ENCODE peak calls at places on chromosomes 11 and 22, in seven cellular contexts. B is mesenchymal stem cell, T is IMR-90, A is neuronal stem cell, W is H9, H is trophoblast cell, S is H1. I is an unnamed sample.

GRCh38 chr11:65672982-65673381 is 10.3 kb upstream of the RELA start:
- DNase-seq in B (no peak), T (no peak), A (no peak), W (no peak), H (no peak), S (no peak), I (no peak)

GRCh38 chr11:10604340-10604748 is 35.9 kb upstream of the LYVE1 start:
- DNase-seq in B (peak), T (peak), A (no peak), W (no peak), H (peak), S (no peak), I (no peak)

GRCh38 chr11:46676436-46677158 is 23.8 kb downstream of the ARHGAP1 start:
- DNase-seq in B (no peak), T (no peak), A (no peak), W (no peak), H (no peak), S (no peak), I (no peak)

GRCh38 chr11:79626135-79626748 is 185.4 kb upstream of the TENM4 start:
- DNase-seq in B (no peak), T (peak), A (no peak), W (no peak), H (no peak), S (no peak), I (no peak)

GRCh38 chr11:35335226-35335625 is 84.1 kb downstream of the SLC1A2 start:
- DNase-seq in B (no peak), T (no peak), A (no peak), W (no peak), H (peak), S (no peak), I (no peak)

GRCh38 chr11:22276535-22276934 is 61.6 kb upstream of the SLC17A6 start:
- DNase-seq in B (no peak), T (no peak), A (no peak), W (no peak), H (no peak), S (no peak), I (no peak)

GRCh38 chr11:2390871-2391662 is 9.5 kb upstream of the TSSC4 start:
- DNase-seq in B (peak), T (peak), A (no peak), W (peak), H (no peak), S (no peak), I (peak)

GRCh38 chr22:17576475-17576874 is 13.2 kb downstream of the SLC25A18 start:
- DNase-seq in B (peak), T (peak), A (no peak), W (peak), H (peak), S (no peak), I (peak)

GRCh38 chr11:3037041-3037944 is 19.9 kb downstream of the CARS1 start:
- DNase-seq in B (peak), T (peak), A (peak), W (peak), H (peak), S (peak), I (peak)

GRCh38 chr11:102760355-102761035 is 19.9 kb downstream of the MMP10 start:
- DNase-seq in B (peak), T (peak), A (no peak), W (no peak), H (peak), S (no peak), I (peak)

GRCh38 chr22:22928666-22929380 is 41.2 kb downstream of the IGLL5 start:
- DNase-seq in B (no peak), T (peak), A (no peak), W (no peak), H (peak), S (no peak), I (peak)

GRCh38 chr11:86932942-86933875 is 22.0 kb downstream of the FZD4 start:
- DNase-seq in B (no peak), T (no peak), A (no peak), W (no peak), H (peak), S (no peak), I (no peak)

GRCh38 chr11:44711772-44712608 is 14.8 kb upstream of the TSPAN18 start:
- DNase-seq in B (no peak), T (no peak), A (no peak), W (peak), H (no peak), S (peak), I (peak)

GRCh38 chr11:19961225-19961624 is 199.1 kb downstream of the DBX1 start:
- DNase-seq in B (no peak), T (no peak), A (no peak), W (no peak), H (no peak), S (no peak), I (no peak)

GRCh38 chr22:34004058-34004457 is 83.8 kb upstream of the LARGE1 start:
- DNase-seq in B (no peak), T (no peak), A (no peak), W (no peak), H (no peak), S (no peak), I (no peak)

GRCh38 chr11:19951558-19952083 is 208.7 kb downstream of the DBX1 start:
- DNase-seq in B (peak), T (peak), A (peak), W (no peak), H (peak), S (no peak), I (peak)

GRCh38 chr11:10703544-10703943 is 10.0 kb upstream of the IRAG1 start:
- DNase-seq in B (no peak), T (no peak), A (no peak), W (no peak), H (no peak), S (no peak), I (no peak)

GRCh38 chr11:116732740-116733385 is 39.9 kb downstream of the BUD13 start:
- DNase-seq in B (peak), T (peak), A (peak), W (peak), H (peak), S (peak), I (peak)

GRCh38 chr11:48002565-48002964 is 22.2 kb downstream of the PTPRJ start:
- DNase-seq in B (peak), T (no peak), A (no peak), W (no peak), H (no peak), S (no peak), I (no peak)

GRCh38 chr22:24938741-24939341 is 7.7 kb downstream of the LHFPL7 start:
- DNase-seq in B (peak), T (peak), A (no peak), W (peak), H (peak), S (peak), I (peak)

GRCh38 chr11:86784247-86784681 is 16.1 kb upstream of the PRSS23 start:
- DNase-seq in B (peak), T (peak), A (no peak), W (no peak), H (no peak), S (no peak), I (no peak)

GRCh38 chr11:9739108-9739507 is 75.2 kb downstream of the SWAP70 start:
- DNase-seq in B (no peak), T (no peak), A (no peak), W (no peak), H (no peak), S (no peak), I (no peak)

GRCh38 chr11:20669833-20670684 is 673 bp downstream of the NELL1 start:
- DNase-seq in B (no peak), T (no peak), A (no peak), W (peak), H (no peak), S (peak), I (peak)

GRCh38 chr22:49954991-49955580 is 5.5 kb upstream of the PIM3 start:
- DNase-seq in B (no peak), T (no peak), A (no peak), W (no peak), H (no peak), S (no peak), I (no peak)

GRCh38 chr11:91243065-91243464 is 981.6 kb upstream of the FAT3 start:
- DNase-seq in B (no peak), T (peak), A (no peak), W (no peak), H (no peak), S (no peak), I (no peak)

GRCh38 chr22:44520695-44521094 is 22.7 kb upstream of the RTL6 start:
- DNase-seq in B (no peak), T (peak), A (no peak), W (no peak), H (no peak), S (no peak), I (no peak)

GRCh38 chr22:42641801-42642413 is 1.5 kb upstream of the ATP5MGL start:
- DNase-seq in B (peak), T (no peak), A (no peak), W (no peak), H (no peak), S (no peak), I (no peak)

GRCh38 chr22:23697031-23697970 is 6.5 kb downstream of the RGL4 start:
- DNase-seq in B (no peak), T (no peak), A (no peak), W (no peak), H (no peak), S (no peak), I (no peak)

GRCh38 chr22:39308614-39309363 is 10.6 kb downstream of the RPL3 start:
- DNase-seq in B (peak), T (peak), A (no peak), W (peak), H (peak), S (no peak), I (peak)

DNA sequence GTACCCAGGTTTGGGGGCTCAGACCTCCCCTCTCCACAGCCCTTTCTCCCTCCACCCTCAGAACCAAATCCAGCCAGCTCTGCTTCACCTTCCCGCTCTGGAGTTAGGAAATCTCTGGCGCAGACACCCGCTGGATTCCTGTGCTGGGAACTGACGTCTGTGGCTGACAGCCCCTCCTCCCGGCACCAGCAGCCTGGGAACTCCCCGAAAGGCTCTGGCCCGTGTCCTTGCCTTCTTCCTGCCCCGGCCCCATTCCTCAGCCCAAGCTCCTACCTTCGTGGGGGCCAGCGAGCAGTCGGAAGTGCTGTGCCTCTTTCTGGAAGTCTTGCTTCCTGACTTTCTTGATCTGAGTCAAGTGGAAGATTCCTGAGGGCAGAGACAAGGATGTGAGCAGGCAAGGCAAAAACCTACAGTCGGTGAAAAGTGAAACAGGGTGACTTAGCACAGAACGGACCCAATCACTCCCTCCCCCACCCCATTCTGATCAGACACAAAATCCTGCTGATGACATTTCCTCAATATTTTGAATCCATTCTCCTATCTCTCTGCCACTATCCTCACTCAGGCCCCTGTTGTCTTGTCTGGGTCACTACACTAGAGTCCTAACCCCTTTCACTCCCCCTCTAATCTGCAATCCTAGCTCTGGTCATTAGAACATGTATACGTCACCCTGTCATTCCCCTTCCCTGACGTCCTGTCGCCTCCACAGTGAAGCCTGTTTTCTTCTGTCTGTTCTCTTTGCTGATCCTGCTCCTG is 34.1 kb downstream of the CHRDL2 start:
- DNase-seq in B (peak), T (peak), A (no peak), W (peak), H (peak), S (no peak), I (peak)
- H3K27ac ChIP-seq in B (no peak), T (peak), A (no peak), W (no peak), H (no peak), S (no peak), I (no peak)

GRCh38 chr11:104573431-104573830 is 324.8 kb downstream of the CASP12 start:
- DNase-seq in B (no peak), T (peak), A (no peak), W (no peak), H (no peak), S (no peak), I (no peak)
- H3K4ac ChIP-seq in B (no peak), T (no peak), A (no peak), W (no peak), H (no peak), S (no peak), I (no peak)

GRCh38 chr22:46606886-46607285 is 13.3 kb upstream of the GRAMD4 start:
- DNase-seq in B (no peak), T (no peak), A (no peak), W (no peak), H (no peak), S (no peak), I (no peak)

GRCh38 chr22:46605117-46605516 is 15.1 kb upstream of the GRAMD4 start:
- DNase-seq in B (no peak), T (no peak), A (no peak), W (no peak), H (no peak), S (no peak), I (no peak)

GRCh38 chr22:46609175-46609690 is 11.0 kb upstream of the GRAMD4 start:
- DNase-seq in B (no peak), T (no peak), A (no peak), W (no peak), H (no peak), S (no peak), I (no peak)

GRCh38 chr22:46609724-46610161 is 10.4 kb upstream of the GRAMD4 start:
- DNase-seq in B (no peak), T (no peak), A (no peak), W (no peak), H (no peak), S (no peak), I (no peak)

DNA sequence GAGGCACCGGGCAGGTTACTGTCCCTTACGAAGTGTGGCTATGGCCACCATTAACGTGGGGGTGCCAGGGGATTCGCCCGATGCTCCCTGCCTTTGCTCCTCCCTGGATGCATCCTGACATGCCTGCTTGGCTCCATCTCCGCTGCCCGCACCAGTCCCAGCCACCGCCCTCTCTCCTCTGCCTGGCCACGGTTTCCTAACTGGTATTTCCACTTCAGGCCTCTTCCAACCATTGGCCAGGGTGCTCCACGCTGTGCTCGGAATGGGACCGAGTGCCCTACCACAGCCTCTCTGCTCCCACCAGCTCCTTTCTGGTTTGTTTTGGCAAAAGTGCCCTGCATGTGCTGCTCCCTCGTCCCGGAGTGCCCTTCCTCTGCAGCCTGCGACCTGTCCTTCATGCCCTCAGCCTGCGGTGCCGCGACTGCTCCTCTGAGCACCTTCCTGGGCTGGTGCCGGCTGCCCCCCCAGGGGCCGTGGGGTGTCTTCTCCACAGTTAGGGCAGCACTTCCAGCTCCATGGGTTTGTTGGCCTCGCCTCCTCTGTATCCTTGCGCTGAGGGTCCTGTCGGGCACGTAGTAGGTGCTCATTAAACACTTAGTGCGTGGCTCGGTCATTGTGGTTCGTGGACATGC is 12.6 kb upstream of the GRAMD4 start:
- DNase-seq in B (no peak), T (no peak), A (no peak), W (no peak), H (no peak), S (no peak), I (no peak)
- H3K27ac ChIP-seq in B (no peak), T (no peak), A (no peak), W (no peak), H (no peak), S (no peak), I (no peak)

GRCh38 chr11:119850822-119851409 is 121.9 kb upstream of the NECTIN1 start:
- DNase-seq in B (no peak), T (no peak), A (no peak), W (no peak), H (no peak), S (no peak), I (no peak)
- H3K4ac ChIP-seq in B (no peak), T (no peak), A (no peak), W (no peak), H (no peak), S (no peak), I (no peak)

DNA sequence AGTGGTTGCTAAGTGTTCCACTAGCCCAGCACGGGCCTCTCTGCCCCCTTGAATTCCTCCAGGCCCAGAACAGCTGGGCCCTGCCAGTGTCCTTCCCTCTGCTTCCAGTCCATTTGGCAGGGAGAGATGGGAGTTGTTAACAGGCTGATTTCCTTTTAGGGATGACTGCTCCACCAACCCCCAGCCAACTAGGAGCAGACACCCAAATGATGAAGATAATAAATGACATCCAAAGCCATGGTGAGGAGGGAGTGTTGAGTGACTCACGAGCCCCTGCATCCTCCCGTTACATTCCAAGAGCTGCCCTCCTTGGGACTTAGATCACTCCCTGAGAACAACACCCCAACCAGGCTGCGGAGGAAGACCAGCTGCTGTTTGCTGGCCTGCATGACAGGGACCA is 20.6 kb downstream of the PARVA start:
- DNase-seq in B (peak), T (peak), A (no peak), W (no peak), H (no peak), S (no peak), I (peak)
- H3K27ac ChIP-seq in B (peak), T (peak), A (no peak), W (no peak), H (no peak), S (no peak), I (peak)

DNA sequence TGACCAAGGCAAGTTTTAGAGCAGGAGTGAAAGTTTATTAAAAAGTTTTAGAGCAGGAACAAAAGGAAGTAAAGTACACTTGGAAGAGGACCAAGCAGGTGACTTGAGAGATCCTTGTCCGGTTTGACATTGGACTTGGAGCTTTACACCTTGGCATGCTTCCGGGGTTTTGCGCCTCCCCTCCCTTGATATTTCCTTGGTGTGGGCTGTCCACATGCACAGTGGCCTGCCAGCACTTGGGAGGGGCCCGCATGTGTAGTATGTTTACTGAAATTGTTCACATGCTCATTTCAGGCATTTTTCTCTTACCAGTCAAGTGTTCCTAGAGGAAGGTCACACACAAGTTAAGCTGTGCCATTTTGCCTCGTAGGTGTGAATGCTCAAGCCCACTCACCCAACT is 19.0 kb upstream of the THRSP start:
- DNase-seq in B (no peak), T (no peak), A (no peak), W (no peak), H (peak), S (no peak), I (no peak)
- H3K4ac ChIP-seq in B (peak), T (no peak), A (no peak), W (no peak), H (no peak), S (no peak), I (no peak)

GRCh38 chr11:63761870-63762661 is 6.5 kb downstream of the ZFTA start:
- DNase-seq in B (peak), T (no peak), A (peak), W (peak), H (no peak), S (peak), I (peak)
- H3K27ac ChIP-seq in B (no peak), T (no peak), A (peak), W (no peak), H (no peak), S (peak), I (peak)

GRCh38 chr11:120210651-120211521 is at the start of gene OAF:
- DNase-seq in B (peak), T (peak), A (peak), W (peak), H (peak), S (peak), I (peak)

GRCh38 chr11:120207517-120207916 is 3.3 kb upstream of the OAF start:
- DNase-seq in B (no peak), T (no peak), A (no peak), W (no peak), H (no peak), S (no peak), I (no peak)

GRCh38 chr11:120208012-120208441 is 2.8 kb upstream of the OAF start:
- DNase-seq in B (peak), T (no peak), A (no peak), W (no peak), H (no peak), S (no peak), I (no peak)

GRCh38 chr11:120209750-120210650 is 832 bp upstream of the OAF start:
- DNase-seq in B (peak), T (no peak), A (no peak), W (no peak), H (no peak), S (no peak), I (no peak)

DNA sequence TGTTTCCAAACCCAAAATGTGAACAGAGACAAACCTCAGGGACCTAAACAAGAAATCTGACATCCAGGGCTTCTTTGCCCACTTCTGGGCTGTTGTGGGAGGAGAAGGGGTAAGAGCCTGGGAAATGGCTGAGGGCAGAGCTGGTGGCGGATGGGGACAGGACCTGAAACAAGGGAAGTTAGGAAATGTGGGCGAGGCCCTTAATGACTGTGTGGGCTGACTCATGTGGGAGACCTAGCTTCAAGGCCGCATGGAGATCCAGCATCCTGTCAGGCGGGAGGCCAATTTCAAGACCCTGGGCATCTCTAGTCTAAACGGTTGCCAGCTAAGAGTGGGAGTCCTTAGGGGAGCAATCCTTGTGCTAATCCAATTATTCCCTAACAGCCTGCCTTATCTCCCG is 2.1 kb upstream of the OAF start:
- DNase-seq in B (peak), T (peak), A (no peak), W (no peak), H (peak), S (no peak), I (no peak)
- H3K4ac ChIP-seq in B (no peak), T (peak), A (no peak), W (no peak), H (no peak), S (no peak), I (no peak)